ENCODE peak calls at places on chromosomes 2 and 18, in six cellular contexts. N, T, M, G, K and Z are unnamed samples.

GRCh38 chr18:74512321-74513053 is 16.3 kb downstream of the CNDP2 start:
- DNase-seq in N (no peak), T (no peak), M (no peak), G (no peak), K (no peak), Z (no peak)

GRCh38 chr2:110157153-110157793 is 41.7 kb upstream of the MALL start:
- DNase-seq in N (peak; percentile 21), T (no peak), M (no peak), G (no peak), K (no peak), Z (no peak)

GRCh38 chr2:157840568-157841156 is 35.5 kb downstream of the ACVR1 start:
- DNase-seq in N (peak; percentile 49), T (no peak), M (peak; percentile 29), G (no peak), K (peak; percentile 86), Z (peak; percentile 78)

GRCh38 chr2:232550351-232551261 is at the start of the genes EIF4E2 and TIGD1:
- DNase-seq in N (peak; percentile 94), T (peak; percentile 87), M (peak; percentile 70), G (peak; percentile 90), K (peak; percentile 96), Z (peak; percentile 67)

GRCh38 chr2:26605195-26605968 is 35.8 kb downstream of the CIB4 start:
- DNase-seq in N (no peak), T (peak; percentile 22), M (no peak), G (peak; percentile 41), K (no peak), Z (no peak)

GRCh38 chr2:20198001-20198400 is 26.9 kb downstream of the SDC1 start:
- DNase-seq in N (no peak), T (no peak), M (no peak), G (no peak), K (no peak), Z (no peak)

GRCh38 chr2:170737821-170738220 is 22.7 kb downstream of the SP5 start:
- DNase-seq in N (no peak), T (no peak), M (no peak), G (no peak), K (no peak), Z (no peak)

GRCh38 chr2:60861736-60862135 is 19.6 kb upstream of the REL start:
- DNase-seq in N (no peak), T (no peak), M (no peak), G (no peak), K (no peak), Z (no peak)

GRCh38 chr2:211939177-211939576 is 599.4 kb downstream of the ERBB4 start:
- DNase-seq in N (no peak), T (no peak), M (no peak), G (no peak), K (no peak), Z (no peak)

GRCh38 chr2:241675885-241676284 is 10.7 kb downstream of the DTYMK start:
- DNase-seq in N (no peak), T (no peak), M (no peak), G (no peak), K (no peak), Z (no peak)

GRCh38 chr2:241672243-241673188 is 14.1 kb downstream of the DTYMK start:
- DNase-seq in N (no peak), T (no peak), M (no peak), G (no peak), K (no peak), Z (no peak)

GRCh38 chr2:241673189-241673663 is 13.4 kb downstream of the DTYMK start:
- DNase-seq in N (no peak), T (no peak), M (no peak), G (no peak), K (no peak), Z (no peak)

GRCh38 chr2:241671457-241672240 is 15.0 kb downstream of the DTYMK start:
- DNase-seq in N (no peak), T (no peak), M (no peak), G (no peak), K (no peak), Z (no peak)

GRCh38 chr2:241673797-241674725 is 12.6 kb downstream of the DTYMK start:
- DNase-seq in N (peak; percentile 31), T (no peak), M (no peak), G (no peak), K (no peak), Z (no peak)
- TF ChIP-seq CTCF in N (no peak), T (no peak), M (peak; percentile 12), G (no peak), K (no peak), Z (no peak)

GRCh38 chr2:173580869-173581268 is 226.2 kb downstream of the CDCA7 start:
- DNase-seq in N (no peak), T (no peak), M (no peak), G (no peak), K (no peak), Z (no peak)

GRCh38 chr2:173584000-173584399 is 229.3 kb downstream of the CDCA7 start:
- DNase-seq in N (no peak), T (no peak), M (no peak), G (no peak), K (no peak), Z (no peak)

GRCh38 chr2:173584676-173585453 is 230.2 kb downstream of the CDCA7 start:
- DNase-seq in N (no peak), T (no peak), M (no peak), G (no peak), K (no peak), Z (no peak)

GRCh38 chr2:173580351-173580750 is 225.7 kb downstream of the CDCA7 start:
- DNase-seq in N (no peak), T (no peak), M (no peak), G (no peak), K (no peak), Z (no peak)

GRCh38 chr2:173583196-173583595 is 228.5 kb downstream of the CDCA7 start:
- DNase-seq in N (no peak), T (no peak), M (no peak), G (no peak), K (no peak), Z (no peak)
- H3K36me3 ChIP-seq in N (no peaks in the 10 kb centered on the region), T (no peaks in the 10 kb centered on the region), M (no peaks in the 10 kb centered on the region), G (no peaks in the 10 kb centered on the region), K (no peaks in the 10 kb centered on the region), Z (no peaks in the 10 kb centered on the region)

GRCh38 chr2:101860157-101860556 is 131.6 kb upstream of the IL1R2 start:
- DNase-seq in N (no peak), T (no peak), M (no peak), G (no peak), K (no peak), Z (no peak)

GRCh38 chr2:101861382-101861781 is 130.4 kb upstream of the IL1R2 start:
- DNase-seq in N (no peak), T (no peak), M (no peak), G (no peak), K (no peak), Z (no peak)

GRCh38 chr2:101858910-101859309 is 132.8 kb upstream of the IL1R2 start:
- DNase-seq in N (no peak), T (no peak), M (no peak), G (no peak), K (no peak), Z (no peak)

GRCh38 chr2:101859604-101860003 is 132.2 kb upstream of the IL1R2 start:
- DNase-seq in N (no peak), T (no peak), M (no peak), G (no peak), K (no peak), Z (no peak)

GRCh38 chr2:101860782-101861181 is 131.0 kb upstream of the IL1R2 start:
- DNase-seq in N (no peak), T (no peak), M (no peak), G (no peak), K (no peak), Z (no peak)
- H3K27ac ChIP-seq in N (no peak overlapping the region), T (no peak overlapping the region), M (no peak overlapping the region), G (no peak overlapping the region), K (no peak overlapping the region), Z (no peak overlapping the region)

GRCh38 chr2:65015731-65016130 is 26.5 kb downstream of the SLC1A4 start:
- DNase-seq in N (no peak), T (no peak), M (no peak), G (no peak), K (no peak), Z (no peak)

GRCh38 chr2:65019010-65019409 is 29.8 kb downstream of the SLC1A4 start:
- DNase-seq in N (no peak), T (no peak), M (no peak), G (no peak), K (no peak), Z (no peak)

GRCh38 chr2:65018141-65018582 is 29.0 kb downstream of the SLC1A4 start:
- DNase-seq in N (peak; percentile 24), T (no peak), M (no peak), G (no peak), K (no peak), Z (peak; percentile 72)

GRCh38 chr2:65016789-65017188 is 27.6 kb downstream of the SLC1A4 start:
- DNase-seq in N (no peak), T (no peak), M (no peak), G (no peak), K (no peak), Z (no peak)

DNA sequence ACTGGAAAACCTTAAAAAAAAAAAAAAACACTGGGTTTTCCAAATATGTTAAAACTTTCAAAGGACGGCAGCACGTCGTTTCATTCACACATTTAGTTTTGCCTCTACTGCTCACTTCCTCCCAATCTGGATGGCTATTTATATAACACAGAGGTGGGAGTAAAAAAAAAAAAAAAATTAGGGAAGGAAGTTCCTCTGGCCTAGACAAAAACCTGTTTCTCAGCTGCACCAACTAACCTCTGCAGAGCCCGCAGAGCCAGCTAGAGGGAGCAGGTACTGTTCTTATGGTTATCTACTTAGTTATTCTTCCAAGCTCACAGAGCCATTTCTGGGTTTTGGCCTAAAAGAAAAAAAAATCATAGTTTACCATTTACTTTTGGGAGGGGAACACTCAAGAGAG is 28.1 kb downstream of the SLC1A4 start:
- DNase-seq in N (peak; percentile 20), T (no peak), M (no peak), G (no peak), K (no peak), Z (no peak)
- TF ChIP-seq CTCF in N (peak; percentile 46), T (peak; percentile 25), M (no peak), G (no peak), K (no peak), Z (no peak)

DNA sequence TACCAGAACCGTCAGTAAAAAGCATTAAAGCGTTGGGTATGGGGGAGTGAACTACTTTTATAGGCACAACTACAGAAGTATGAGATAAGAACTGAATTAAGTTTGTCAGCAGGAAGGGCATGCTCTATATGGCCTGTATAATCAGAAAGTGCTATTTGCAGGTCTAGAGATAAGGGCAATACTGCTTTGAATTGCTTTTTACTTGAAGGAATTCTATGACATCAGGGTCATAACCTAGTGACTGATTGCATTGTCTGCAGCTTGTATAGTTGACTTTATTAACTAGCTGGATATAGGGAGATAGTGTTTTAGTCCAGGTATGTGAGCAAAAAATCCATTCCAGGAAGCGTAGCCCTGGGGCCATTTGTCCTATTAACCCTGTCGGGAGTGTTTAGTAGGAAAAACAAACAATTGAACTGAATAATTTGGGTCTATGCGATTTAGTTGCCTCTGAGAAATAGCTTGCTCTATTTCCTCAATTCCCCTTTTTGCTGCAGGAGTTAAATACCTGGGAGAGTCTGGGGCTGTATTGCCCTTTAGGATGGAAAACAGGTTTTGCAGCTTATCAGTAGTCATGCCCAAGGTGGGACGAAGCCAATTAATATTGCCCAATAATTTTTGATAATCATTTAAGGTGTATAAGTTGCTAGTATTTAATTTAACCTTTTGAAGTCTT is 30.0 kb downstream of the HTR2B start:
- DNase-seq in N (no peak), T (no peak), M (no peak), G (no peak), K (no peak), Z (no peak)
- H3K36me3 ChIP-seq in N (peaks cover 91% of the 10 kb centered on the region), T (no peaks in the 10 kb centered on the region), M (peaks cover 44% of the 10 kb centered on the region), G (peaks cover 52% of the 10 kb centered on the region), K (no peaks in the 10 kb centered on the region), Z (peaks cover 21% of the 10 kb centered on the region)